ENCODE peak calls at places on chromosomes 11 and 22, in four cellular contexts. One of them, this sample, is unnamed.

GRCh38 chr11:76285397-76285796 is 79.1 kb upstream of the WNT11 start:
- DNase-seq in SK-N-MC: no peak
- DNase-seq in aorta: no peak
- DNase-seq in tibial nerve: no peak
- DNase-seq in this sample: no peak

GRCh38 chr11:68099474-68100405 is 21.4 kb downstream of the CHKA start:
- DNase-seq in SK-N-MC: no peak
- DNase-seq in aorta: no peak
- DNase-seq in tibial nerve: no peak
- DNase-seq in this sample: no peak

GRCh38 chr11:120112174-120112796 is 25.6 kb downstream of the TRIM29 start:
- DNase-seq in SK-N-MC: no peak
- DNase-seq in aorta: no peak
- DNase-seq in tibial nerve: no peak
- DNase-seq in this sample: no peak

GRCh38 chr22:28222976-28223375 is 303.9 kb upstream of the PITPNB start:
- DNase-seq in SK-N-MC: no peak
- DNase-seq in aorta: no peak
- DNase-seq in tibial nerve: no peak
- DNase-seq in this sample: no peak

GRCh38 chr22:29703595-29704195 is 16.1 kb upstream of the CABP7 start:
- DNase-seq in SK-N-MC: no peak
- DNase-seq in aorta: no peak
- DNase-seq in tibial nerve: no peak
- DNase-seq in this sample: no peak

GRCh38 chr11:1340111-1340510 is 30.7 kb upstream of the TOLLIP start:
- DNase-seq in SK-N-MC: no peak
- DNase-seq in aorta: no peak
- DNase-seq in tibial nerve: no peak
- DNase-seq in this sample: no peak

GRCh38 chr11:26820739-26821138 is 98.9 kb upstream of the SLC5A12 start:
- DNase-seq in SK-N-MC: no peak
- DNase-seq in aorta: no peak
- DNase-seq in tibial nerve: no peak
- DNase-seq in this sample: no peak

GRCh38 chr22:49392247-49392646 is 435.4 kb downstream of the BRD1 start:
- DNase-seq in SK-N-MC: no peak
- DNase-seq in aorta: peak
- DNase-seq in tibial nerve: no peak
- DNase-seq in this sample: no peak

GRCh38 chr22:40411506-40411861 is 41.1 kb downstream of the SGSM3 start:
- DNase-seq in SK-N-MC: no peak
- DNase-seq in aorta: peak
- DNase-seq in tibial nerve: no peak
- DNase-seq in this sample: no peak

GRCh38 chr22:49321477-49322055 is 506.1 kb downstream of the BRD1 start:
- DNase-seq in SK-N-MC: no peak
- DNase-seq in aorta: peak
- DNase-seq in tibial nerve: no peak
- DNase-seq in this sample: no peak

GRCh38 chr11:19913236-19913892 is 200.7 kb downstream of the NAV2 start:
- DNase-seq in SK-N-MC: no peak
- DNase-seq in aorta: no peak
- DNase-seq in tibial nerve: no peak
- DNase-seq in this sample: no peak

GRCh38 chr11:45941285-45941684 is 18.8 kb downstream of the LARGE2 start:
- DNase-seq in SK-N-MC: no peak
- DNase-seq in aorta: no peak
- DNase-seq in tibial nerve: no peak
- DNase-seq in this sample: no peak

GRCh38 chr11:110317516-110317932 is 21.1 kb upstream of the RDX start:
- DNase-seq in SK-N-MC: no peak
- DNase-seq in aorta: no peak
- DNase-seq in tibial nerve: peak
- DNase-seq in this sample: no peak

GRCh38 chr22:26570126-26570525 is 19.8 kb downstream of the TPST2 start:
- DNase-seq in SK-N-MC: no peak
- DNase-seq in aorta: no peak
- DNase-seq in tibial nerve: no peak
- DNase-seq in this sample: no peak

GRCh38 chr11:34938621-34939020 is 22.2 kb downstream of the PDHX start:
- DNase-seq in SK-N-MC: no peak
- DNase-seq in aorta: no peak
- DNase-seq in tibial nerve: no peak
- DNase-seq in this sample: no peak

GRCh38 chr11:12269446-12270214 is 107.7 kb upstream of the PARVA start:
- DNase-seq in SK-N-MC: no peak
- DNase-seq in aorta: no peak
- DNase-seq in tibial nerve: no peak
- DNase-seq in this sample: no peak

GRCh38 chr11:57487021-57487778 is 26.9 kb downstream of the RTN4RL2 start:
- DNase-seq in SK-N-MC: no peak
- DNase-seq in aorta: no peak
- DNase-seq in tibial nerve: no peak
- DNase-seq in this sample: no peak

GRCh38 chr11:85941380-85941973 is 86.3 kb downstream of the CCDC83 start:
- DNase-seq in SK-N-MC: no peak
- DNase-seq in aorta: no peak
- DNase-seq in tibial nerve: peak
- DNase-seq in this sample: no peak

GRCh38 chr22:47736166-47737034 is 974.0 kb downstream of the TBC1D22A start:
- DNase-seq in SK-N-MC: no peak
- DNase-seq in aorta: no peak
- DNase-seq in tibial nerve: no peak
- DNase-seq in this sample: no peak

GRCh38 chr11:6735306-6735705 is 36.5 kb downstream of the OR2AG2 start:
- DNase-seq in SK-N-MC: no peak
- DNase-seq in aorta: no peak
- DNase-seq in tibial nerve: no peak
- DNase-seq in this sample: no peak

GRCh38 chr11:121035169-121035755 is 11.4 kb downstream of the TBCEL start:
- DNase-seq in SK-N-MC: no peak
- DNase-seq in aorta: no peak
- DNase-seq in tibial nerve: no peak
- DNase-seq in this sample: no peak

GRCh38 chr11:43686207-43686606 is 5.7 kb downstream of the HSD17B12 start:
- DNase-seq in SK-N-MC: no peak
- DNase-seq in aorta: no peak
- DNase-seq in tibial nerve: no peak
- DNase-seq in this sample: no peak

GRCh38 chr11:43689167-43689566 is 8.6 kb downstream of the HSD17B12 start:
- DNase-seq in SK-N-MC: no peak
- DNase-seq in aorta: no peak
- DNase-seq in tibial nerve: no peak
- DNase-seq in this sample: no peak

GRCh38 chr11:43685483-43685882 is 4.9 kb downstream of the HSD17B12 start:
- DNase-seq in SK-N-MC: no peak
- DNase-seq in aorta: no peak
- DNase-seq in tibial nerve: no peak
- DNase-seq in this sample: no peak

GRCh38 chr11:43690929-43691328 is 10.4 kb downstream of the HSD17B12 start:
- DNase-seq in SK-N-MC: no peak
- DNase-seq in aorta: no peak
- DNase-seq in tibial nerve: no peak
- DNase-seq in this sample: no peak

DNA sequence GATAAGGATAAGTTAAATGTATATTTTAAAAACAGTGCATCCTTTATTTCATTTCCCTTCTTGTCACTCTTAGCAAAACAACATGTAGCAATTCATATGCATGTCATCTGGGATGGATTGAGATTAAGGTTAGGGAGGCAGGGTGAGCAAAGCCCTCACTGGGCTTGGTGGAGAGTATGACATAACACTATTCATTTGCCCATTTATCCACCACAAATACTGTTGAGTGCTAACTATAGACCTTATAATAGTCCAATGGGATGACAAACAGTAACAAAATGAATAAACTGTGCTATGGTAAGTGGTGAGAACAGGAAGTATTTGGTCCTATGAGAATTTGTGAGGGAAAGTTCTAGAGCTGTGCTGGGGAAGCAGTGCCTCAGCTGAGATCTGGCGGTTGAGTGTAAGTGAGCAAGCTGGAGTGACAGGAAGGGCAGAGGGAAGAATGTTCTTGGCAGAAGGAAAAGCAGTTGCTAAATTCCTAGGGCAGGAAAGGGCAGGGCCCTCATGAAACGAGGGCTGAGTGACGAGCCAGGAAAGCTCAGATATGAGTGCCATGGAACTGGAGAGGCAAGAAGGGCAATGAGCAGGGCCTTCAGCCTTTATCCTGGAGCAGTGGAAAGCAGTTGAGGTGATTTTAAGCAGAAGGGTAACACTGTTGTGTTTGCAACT is 6.7 kb downstream of the HSD17B12 start:
- DNase-seq in SK-N-MC: no peak
- DNase-seq in aorta: no peak
- DNase-seq in tibial nerve: peak
- DNase-seq in this sample: no peak
- H3K27ac ChIP-seq in SK-N-MC: no peak
- H3K27ac ChIP-seq in aorta: no peak
- H3K27ac ChIP-seq in tibial nerve: peak
- H3K27ac ChIP-seq in this sample: no peak

GRCh38 chr22:44622147-44622427 is 79.9 kb upstream of the PRR5 start:
- DNase-seq in SK-N-MC: no peak
- DNase-seq in aorta: peak
- DNase-seq in tibial nerve: no peak
- DNase-seq in this sample: no peak

GRCh38 chr22:44618400-44618799 is 83.6 kb upstream of the PRR5 start:
- DNase-seq in SK-N-MC: no peak
- DNase-seq in aorta: peak
- DNase-seq in tibial nerve: no peak
- DNase-seq in this sample: no peak

GRCh38 chr22:44621401-44622146 is 80.4 kb upstream of the PRR5 start:
- DNase-seq in SK-N-MC: no peak
- DNase-seq in aorta: peak
- DNase-seq in tibial nerve: no peak
- DNase-seq in this sample: no peak

GRCh38 chr22:44620841-44621382 is 81.1 kb upstream of the PRR5 start:
- DNase-seq in SK-N-MC: no peak
- DNase-seq in aorta: no peak
- DNase-seq in tibial nerve: no peak
- DNase-seq in this sample: no peak

DNA sequence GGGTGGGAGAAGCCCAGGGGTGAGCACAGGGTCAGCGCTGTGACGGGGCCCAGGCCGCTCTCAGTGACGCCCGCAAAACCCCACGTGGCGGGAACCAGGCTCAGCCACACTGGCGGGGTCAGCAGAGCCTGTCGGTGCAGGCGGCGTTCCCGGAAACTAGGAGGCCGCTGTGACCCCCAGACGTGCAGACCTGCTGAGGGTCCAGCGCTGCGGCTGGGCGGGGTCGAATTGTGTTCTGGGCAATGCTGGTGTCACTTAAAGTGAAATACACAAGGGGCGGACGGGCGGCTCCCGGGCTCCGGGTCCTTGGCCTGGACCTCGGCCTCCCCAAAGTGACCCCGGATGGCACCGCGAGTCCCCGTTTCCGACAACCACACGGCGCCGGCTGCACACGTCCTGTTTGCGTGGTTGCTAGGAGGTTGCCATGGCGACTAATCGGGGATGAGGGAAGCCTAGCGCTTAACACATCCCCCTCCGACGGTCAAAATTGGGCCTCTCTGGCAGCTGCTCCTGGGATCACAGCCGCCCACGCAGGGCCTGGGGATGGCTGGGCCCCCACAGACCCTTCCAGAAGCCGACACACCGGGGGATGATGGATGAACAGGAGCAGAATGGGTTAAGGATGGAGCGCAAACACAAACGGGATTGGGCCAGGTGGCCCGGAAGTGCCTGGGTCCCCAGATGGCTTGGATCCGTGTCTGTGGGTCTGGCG is 81.7 kb upstream of the PRR5 start:
- DNase-seq in SK-N-MC: peak
- DNase-seq in aorta: peak
- DNase-seq in tibial nerve: peak
- DNase-seq in this sample: peak
- H3K4me3 ChIP-seq in SK-N-MC: no peak
- H3K4me3 ChIP-seq in aorta: no peak
- H3K4me3 ChIP-seq in tibial nerve: no peak
- H3K4me3 ChIP-seq in this sample: peak

DNA sequence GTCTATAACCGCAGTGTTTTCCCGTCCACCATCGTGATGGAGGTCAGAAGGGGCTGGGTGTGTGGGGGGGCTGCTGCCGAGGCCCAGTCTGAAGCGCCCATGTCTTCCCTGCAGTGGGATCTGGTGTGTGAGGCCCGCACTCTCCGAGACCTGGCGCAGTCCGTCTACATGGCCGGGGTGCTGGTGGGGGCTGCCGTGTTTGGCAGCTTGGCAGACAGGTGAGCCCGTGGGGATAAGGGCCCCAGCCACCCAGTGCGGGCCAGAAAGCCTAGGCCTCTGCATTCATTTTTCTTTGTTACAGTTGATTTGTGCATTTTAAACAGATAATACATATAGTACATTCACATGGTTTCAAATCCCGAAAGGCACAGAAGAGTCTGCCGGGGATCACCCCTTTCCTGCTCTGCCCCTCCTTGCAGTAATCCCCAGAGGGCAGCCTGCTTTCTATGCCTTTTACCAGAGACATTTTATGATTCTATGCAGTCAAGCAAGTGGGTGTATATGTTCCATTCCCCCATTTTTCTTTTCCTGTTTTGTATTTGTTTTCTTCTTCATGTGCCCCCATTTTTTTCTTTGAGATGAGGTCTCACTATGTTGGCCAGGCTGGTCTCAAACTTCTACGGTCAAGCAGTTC is 32.6 kb downstream of the CAPN1 start:
- DNase-seq in SK-N-MC: no peak
- DNase-seq in aorta: no peak
- DNase-seq in tibial nerve: no peak
- DNase-seq in this sample: no peak
- H3K27ac ChIP-seq in SK-N-MC: no peak
- H3K27ac ChIP-seq in aorta: no peak
- H3K27ac ChIP-seq in tibial nerve: no peak
- H3K27ac ChIP-seq in this sample: no peak

DNA sequence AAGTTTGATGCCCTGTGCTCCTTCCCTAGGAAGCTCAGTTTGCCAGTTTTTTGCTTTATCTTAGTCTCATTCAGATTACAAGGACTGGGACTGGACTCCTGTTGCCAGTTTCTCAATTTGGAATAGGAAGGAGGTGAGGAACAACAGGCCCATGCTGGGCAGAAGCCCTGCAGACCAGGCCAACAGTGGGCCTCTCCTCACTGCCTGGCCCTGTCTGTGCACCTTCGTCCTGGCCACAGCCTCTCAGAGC is 23.7 kb downstream of the MED15 start:
- DNase-seq in SK-N-MC: no peak
- DNase-seq in aorta: no peak
- DNase-seq in tibial nerve: no peak
- DNase-seq in this sample: no peak
- H3K4me3 ChIP-seq in SK-N-MC: no peak
- H3K4me3 ChIP-seq in aorta: no peak
- H3K4me3 ChIP-seq in tibial nerve: no peak
- H3K4me3 ChIP-seq in this sample: no peak